ENCODE peak calls at places on chromosomes 4 and X, in nine cellular contexts. L is hepatocyte, Z is OCI-LY7, J is PC-3, Y is HCT116, Q is SK-N-SH, I is GM23338, X is MM.1S, T is neural progenitor cell. H is an unnamed sample.

GRCh38 chr4:59217910-59218631 is 1982.1 kb upstream of the ADGRL3 start:
- DNase-seq in J (no peak), I (no peak), T (no peak), Z (no peak), Y (no peak), Q (no peak), X (no peak), L (no peak), H (no peak)

GRCh38 chrX:24955372-24955771 is 60.4 kb downstream of the ARX start:
- DNase-seq in Y (no peak), T (no peak), X (no peak), Q (no peak), Z (no peak), L (no peak), J (no peak), I (no peak), H (no peak)

GRCh38 chr4:168304744-168305459 is 13.7 kb downstream of the DDX60 start:
- DNase-seq in J (peak; percentile 98), L (no peak), Q (no peak), Y (no peak), Z (no peak), I (no peak), X (no peak), T (no peak), H (peak; percentile 86)

GRCh38 chrX:134654398-134655012 is 3.8 kb downstream of the PLAC1 start:
- DNase-seq in I (no peak), Z (no peak), X (no peak), T (no peak), Y (no peak), Q (no peak), J (no peak), L (no peak), H (no peak)

GRCh38 chr4:56271121-56271520 is 116.2 kb downstream of the AASDH start:
- DNase-seq in Z (no peak), Y (no peak), Q (no peak), I (no peak), T (no peak), J (peak; percentile 66), X (no peak), L (no peak), H (no peak)

GRCh38 chrX:68375803-68376202 is 57.5 kb downstream of the OPHN1 start:
- DNase-seq in X (no peak), L (no peak), Z (no peak), T (no peak), Y (no peak), Q (no peak), I (no peak), J (peak; percentile 2), H (no peak)

GRCh38 chr4:122930877-122931276 is 8.5 kb upstream of the NUDT6 start:
- DNase-seq in Y (no peak), Q (no peak), J (peak; percentile 56), T (no peak), Z (peak; percentile 27), L (no peak), I (peak; percentile 39), X (no peak), H (peak; percentile 57)

GRCh38 chr4:147398556-147398955 is 82.3 kb upstream of the EDNRA start:
- DNase-seq in X (no peak), Z (no peak), L (no peak), Y (no peak), J (no peak), I (no peak), Q (no peak), T (no peak), H (no peak)

GRCh38 chr4:139782926-139783542 is 117.4 kb downstream of the MGST2 start:
- DNase-seq in J (no peak), I (no peak), L (no peak), T (peak; percentile 64), X (no peak), Y (no peak), Z (no peak), Q (no peak), H (no peak)

GRCh38 chr4:53593765-53594164 is 2.5 kb upstream of the LNX1 start:
- DNase-seq in J (no peak), Y (no peak), X (no peak), T (no peak), L (no peak), I (no peak), Q (no peak), Z (no peak), H (no peak)

GRCh38 chr4:52957220-52957686 is 95.1 kb downstream of the RASL11B start:
- DNase-seq in X (no peak), J (no peak), Y (no peak), T (peak; percentile 66), Z (no peak), Q (peak; percentile 40), L (peak; percentile 30), I (no peak), H (peak; percentile 23)

GRCh38 chrX:37824491-37825224 is 22.7 kb downstream of the DYNLT3 start:
- DNase-seq in L (no peak), Q (no peak), T (no peak), Y (no peak), J (peak; percentile 47), I (no peak), X (no peak), Z (peak; percentile 41), H (no peak)

GRCh38 chr4:186852964-186853391 is 129.3 kb upstream of the FAT1 start:
- DNase-seq in T (no peak), Z (no peak), X (peak; percentile 59), I (no peak), L (no peak), Y (no peak), Q (no peak), J (no peak), H (no peak)

GRCh38 chr4:117001077-117001476 is 84.3 kb downstream of the TRAM1L1 start:
- DNase-seq in Y (no peak), Z (no peak), J (no peak), T (peak; percentile 39), X (no peak), Q (no peak), L (peak; percentile 5), I (no peak), H (no peak)

GRCh38 chr4:73383452-73383851 is 20.6 kb upstream of the ALB start:
- DNase-seq in Y (no peak), L (no peak), X (no peak), Z (no peak), Q (no peak), J (no peak), T (no peak), I (no peak), H (no peak)

GRCh38 chrX:103882999-103883398 is 50.9 kb upstream of the RAB9B start:
- DNase-seq in X (no peak), L (no peak), Y (no peak), Q (no peak), J (no peak), Z (no peak), T (no peak), I (no peak), H (no peak)

GRCh38 chr4:172962564-172963353 is 205.9 kb upstream of the GALNT7 start:
- DNase-seq in J (peak; percentile 93), Q (no peak), T (no peak), Y (no peak), Z (no peak), L (peak; percentile 70), X (no peak), I (no peak), H (peak; percentile 13)

GRCh38 chrX:71106427-71106826 is at the start of gene CXorf65:
- DNase-seq in X (no peak), J (no peak), I (no peak), Y (no peak), Q (no peak), T (no peak), L (no peak), Z (no peak), H (no peak)

GRCh38 chr4:54277691-54278090 is 48.6 kb downstream of the PDGFRA start:
- DNase-seq in T (no peak), X (no peak), Z (no peak), L (peak; percentile 38), Y (no peak), J (peak; percentile 75), I (no peak), Q (no peak), H (peak; percentile 82)

GRCh38 chr4:16157609-16158503 is 68.4 kb downstream of the TAPT1 start:
- DNase-seq in Z (no peak), Q (no peak), T (peak; percentile 82), I (peak; percentile 30), X (no peak), Y (no peak), L (no peak), J (no peak), H (peak; percentile 13)

GRCh38 chrX:18891561-18891945 is 92.4 kb downstream of the PHKA2 start:
- DNase-seq in Z (no peak), I (no peak), J (no peak), L (no peak), X (no peak), Q (no peak), Y (no peak), T (no peak), H (no peak)

GRCh38 chrX:153993079-153993478 is 20.5 kb downstream of the TMEM187 start:
- DNase-seq in X (no peak), Z (no peak), I (no peak), Q (no peak), Y (no peak), J (no peak), T (no peak), L (no peak), H (no peak)

GRCh38 chrX:119654112-119654531 is 38.8 kb downstream of the SEPTIN6 start:
- DNase-seq in J (no peak), Z (no peak), I (peak; percentile 35), L (peak; percentile 62), Y (no peak), Q (peak; percentile 12), T (peak; percentile 65), X (no peak), H (peak; percentile 43)
- TF ChIP-seq EZH2phosphoT487 in J (no peak), Z (no peak), I (no peak), L (no peak), Y (no peak), Q (no peak), T (no peak), X (no peak), H (no peak)

GRCh38 chr4:137531951-137532868 is at the start of gene PCDH18:
- DNase-seq in I (peak; percentile 93), X (peak; percentile 84), Y (no peak), T (peak; percentile 95), J (peak; percentile 75), Q (peak; percentile 59), Z (no peak), L (peak; percentile 89), H (peak; percentile 96)
- TF ChIP-seq EZH2phosphoT487 in I (no peak), X (no peak), Y (no peak), T (no peak), J (no peak), Q (no peak), Z (no peak), L (no peak), H (no peak)

DNA sequence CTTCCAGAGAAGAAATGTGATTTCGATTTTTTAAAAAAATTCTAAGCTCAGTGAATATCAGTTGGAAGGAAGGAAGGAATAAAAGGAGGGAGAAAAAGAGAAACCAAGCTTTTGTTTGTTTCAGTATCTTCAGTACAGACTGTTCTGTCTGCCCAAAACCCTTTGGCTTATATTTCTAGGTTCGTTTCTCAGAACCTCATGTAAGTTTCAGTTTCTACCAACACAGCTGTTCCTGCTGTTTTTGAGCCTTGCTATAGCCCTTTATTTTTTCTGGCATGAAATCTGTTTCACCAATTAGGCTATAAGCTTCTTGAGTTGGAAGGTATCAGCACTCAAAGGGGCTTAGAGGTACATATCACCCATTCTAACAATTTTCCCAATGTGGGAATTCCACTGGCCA is 157.9 kb downstream of the GBA3 start:
- DNase-seq in Z (no peak), X (peak; percentile 86), I (no peak), Y (no peak), L (no peak), J (no peak), T (no peak), Q (no peak), H (no peak)
- TF ChIP-seq EZH2phosphoT487 in Z (no peak), X (no peak), I (no peak), Y (no peak), L (no peak), J (no peak), T (no peak), Q (no peak), H (no peak)

GRCh38 chr4:87007345-87008181 is 72.8 kb downstream of the AFF1 start:
- DNase-seq in I (peak; percentile 71), Z (peak; percentile 41), J (peak; percentile 33), L (peak; percentile 77), T (peak; percentile 81), X (peak; percentile 50), Q (peak; percentile 61), Y (no peak), H (peak; percentile 80)
- TF ChIP-seq EZH2phosphoT487 in I (no peak), Z (no peak), J (no peak), L (no peak), T (no peak), X (no peak), Q (no peak), Y (no peak), H (no peak)

H was measured in GM23248.